ENCODE peak calls at places on chromosomes 11 and 22, in eight cellular contexts. N, B, G, T, D, P, H and Z are unnamed samples.

GRCh38 chr11:73729594-73730206 is 31.2 kb downstream of the RAB6A start:
- DNase-seq in N (peak; percentile 9), B (no peak), G (no peak), T (no peak), D (no peak), P (peak; percentile 5), H (no peak), Z (no peak)

GRCh38 chr22:35616043-35616442 is 1.1 kb downstream of the MB start:
- DNase-seq in N (no peak), B (no peak), G (no peak), T (no peak), D (no peak), P (no peak), H (no peak), Z (no peak)

GRCh38 chr11:115267228-115267627 is 237.0 kb downstream of the CADM1 start:
- DNase-seq in N (peak; percentile 8), B (no peak), G (no peak), T (no peak), D (no peak), P (no peak), H (no peak), Z (no peak)

GRCh38 chr11:134944131-134944530 is 532.1 kb upstream of the B3GAT1 start:
- DNase-seq in N (no peak), B (no peak), G (no peak), T (no peak), D (no peak), P (peak; percentile 37), H (no peak), Z (no peak)

GRCh38 chr11:127013550-127013949 is 13.0 kb upstream of the KIRREL3 start:
- DNase-seq in N (no peak), B (no peak), G (no peak), T (no peak), D (no peak), P (no peak), H (no peak), Z (no peak)

GRCh38 chr11:70456921-70457532 is 58.7 kb downstream of the CTTN start:
- DNase-seq in N (no peak), B (no peak), G (no peak), T (no peak), D (no peak), P (no peak), H (peak; percentile 14), Z (no peak)

GRCh38 chr11:3375552-3375951 is 3.4 kb downstream of the ZNF195 start:
- DNase-seq in N (no peak), B (no peak), G (no peak), T (no peak), D (no peak), P (no peak), H (no peak), Z (no peak)

GRCh38 chr11:112588252-112588668 is 327.6 kb upstream of the PLET1 start:
- DNase-seq in N (peak; percentile 76), B (peak; percentile 58), G (peak; percentile 61), T (peak; percentile 44), D (peak; percentile 83), P (peak; percentile 61), H (peak; percentile 87), Z (peak; percentile 62)

GRCh38 chr11:16985297-16985696 is 28.9 kb downstream of the PLEKHA7 start:
- DNase-seq in N (peak; percentile 48), B (no peak), G (no peak), T (no peak), D (no peak), P (no peak), H (no peak), Z (no peak)

GRCh38 chr11:3058753-3059664 is 1.8 kb upstream of the CARS1 start:
- DNase-seq in N (no peak), B (no peak), G (peak; percentile 52), T (no peak), D (no peak), P (peak; percentile 92), H (peak; percentile 86), Z (no peak)

GRCh38 chr11:130278151-130278550 is 36.6 kb downstream of the ZBTB44 start:
- DNase-seq in N (no peak), B (no peak), G (no peak), T (no peak), D (no peak), P (no peak), H (no peak), Z (no peak)

GRCh38 chr22:44543781-44544181 is 45.7 kb upstream of the RTL6 start:
- DNase-seq in N (no peak), B (no peak), G (no peak), T (no peak), D (no peak), P (no peak), H (no peak), Z (no peak)

GRCh38 chr11:15923169-15923568 is 433.2 kb downstream of the SOX6 start:
- DNase-seq in N (no peak), B (no peak), G (no peak), T (no peak), D (no peak), P (no peak), H (no peak), Z (no peak)

GRCh38 chr11:12502950-12503579 is 125.7 kb downstream of the PARVA start:
- DNase-seq in N (no peak), B (no peak), G (peak; percentile 65), T (no peak), D (no peak), P (peak; percentile 57), H (peak; percentile 72), Z (no peak)

GRCh38 chr22:49619301-49619700 is 208.4 kb downstream of the BRD1 start:
- DNase-seq in N (no peak), B (peak; percentile 25), G (no peak), T (no peak), D (no peak), P (no peak), H (no peak), Z (no peak)

GRCh38 chr11:43021466-43021865 is 290.3 kb upstream of the API5 start:
- DNase-seq in N (no peak), B (no peak), G (no peak), T (no peak), D (peak; percentile 13), P (peak; percentile 5), H (no peak), Z (no peak)

GRCh38 chr22:24289138-24289537 is 18.5 kb downstream of the SPECC1L start:
- DNase-seq in N (no peak), B (no peak), G (no peak), T (no peak), D (no peak), P (peak; percentile 44), H (peak; percentile 91), Z (no peak)

GRCh38 chr11:110184974-110185597 is 91.9 kb downstream of the ZC3H12C start:
- DNase-seq in N (peak; percentile 72), B (no peak), G (no peak), T (no peak), D (no peak), P (peak; percentile 28), H (peak; percentile 97), Z (no peak)

DNA sequence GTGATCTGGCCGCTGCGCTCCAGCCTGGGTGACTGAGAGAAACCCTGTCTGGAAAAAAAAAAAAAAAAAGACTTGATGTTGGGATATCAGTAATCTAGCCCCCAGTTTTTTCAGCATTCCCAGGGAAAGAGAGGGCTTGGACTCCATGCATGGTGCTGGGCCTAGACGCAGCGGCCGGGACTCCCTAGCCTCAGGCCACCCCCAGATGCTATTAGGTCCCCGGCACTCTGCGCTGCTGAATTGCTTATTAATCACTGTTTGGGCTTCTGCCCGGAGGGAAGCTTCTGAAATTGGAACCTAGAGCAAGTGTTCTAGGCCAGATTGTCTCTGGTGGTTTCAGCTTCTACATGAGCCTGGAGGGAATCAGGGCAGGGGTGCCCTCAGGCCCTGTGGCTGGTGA is 39.0 kb downstream of the SLCO2B1 start:
- DNase-seq in N (no peak), B (no peak), G (peak; percentile 50), T (no peak), D (no peak), P (peak; percentile 43), H (no peak), Z (no peak)
- H3K27me3 ChIP-seq in N (no peaks in the 10 kb centered on the region), B (no peaks in the 10 kb centered on the region), G (no peaks in the 10 kb centered on the region), T (no peaks in the 10 kb centered on the region), D (peaks cover 3% of the 10 kb centered on the region), P (no peaks in the 10 kb centered on the region), H (no peaks in the 10 kb centered on the region), Z (no peaks in the 10 kb centered on the region)

GRCh38 chr22:17664414-17665045 is 26.0 kb downstream of the BCL2L13 start:
- DNase-seq in N (no peak), B (no peak), G (no peak), T (no peak), D (no peak), P (no peak), H (no peak), Z (no peak)

GRCh38 chr22:17665884-17666283 is 27.3 kb downstream of the BCL2L13 start:
- DNase-seq in N (no peak), B (no peak), G (no peak), T (no peak), D (no peak), P (no peak), H (peak; percentile 54), Z (no peak)

DNA sequence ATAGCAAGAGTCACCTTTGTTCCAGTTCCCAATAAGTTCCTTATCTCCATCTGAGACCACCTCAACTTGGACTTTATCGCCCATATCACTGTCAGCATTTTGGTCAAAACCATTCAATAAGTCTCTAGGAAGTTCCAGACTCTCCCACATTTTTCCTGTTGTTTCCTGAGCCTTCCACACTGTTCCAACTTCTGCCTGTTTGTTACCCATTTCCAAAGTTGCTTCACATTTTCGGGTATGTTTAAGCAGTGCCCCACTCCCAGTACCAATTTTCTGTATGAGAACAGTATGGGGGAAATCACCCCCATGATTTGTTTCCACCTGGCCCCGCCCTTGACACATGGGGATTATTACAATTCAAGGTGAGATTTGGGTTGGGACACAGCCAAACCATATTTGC is 26.7 kb downstream of the BCL2L13 start:
- DNase-seq in N (no peak), B (no peak), G (no peak), T (no peak), D (no peak), P (no peak), H (no peak), Z (no peak)
- H3K4me3 ChIP-seq in N (no peak overlapping the region), B (no peak overlapping the region), G (no peak overlapping the region), T (no peak overlapping the region), D (no peak overlapping the region), P (no peak overlapping the region), H (no peak overlapping the region), Z (no peak overlapping the region)

DNA sequence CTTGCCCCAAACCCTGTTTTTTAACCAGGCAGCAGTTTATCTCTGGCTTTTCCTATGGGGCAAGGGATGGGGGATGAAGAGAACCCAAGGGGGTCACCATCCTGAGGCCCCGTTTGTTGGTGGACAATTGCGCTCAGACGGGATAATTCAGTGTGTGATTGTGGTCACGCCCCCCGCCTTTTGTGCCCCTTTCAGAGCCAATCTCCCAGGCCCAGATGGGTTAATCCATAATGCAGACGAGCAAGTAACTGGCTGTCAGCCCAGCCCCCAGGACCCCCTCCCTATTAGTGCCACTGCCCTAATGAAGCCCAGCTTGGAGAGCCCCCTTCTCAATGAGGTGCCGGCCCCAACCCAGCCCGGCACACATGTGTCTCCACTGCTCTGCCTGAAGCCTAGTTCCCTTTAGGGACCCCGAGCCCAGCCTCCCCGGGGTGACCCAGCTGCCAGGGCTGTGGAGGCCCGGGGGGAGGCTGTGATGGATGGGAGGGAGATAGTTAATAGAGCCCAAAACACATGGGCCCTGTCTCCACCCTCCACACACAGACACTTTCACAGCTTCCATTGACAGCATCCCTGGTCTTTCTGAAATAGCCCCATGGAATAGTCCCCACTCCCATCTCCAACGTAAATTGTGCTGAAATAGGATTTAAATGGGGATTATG is 19.0 kb upstream of the ROBO3 start:
- DNase-seq in N (no peak), B (peak; percentile 47), G (no peak), T (no peak), D (no peak), P (no peak), H (no peak), Z (no peak)
- H3K27me3 ChIP-seq in N (no peaks in the 10 kb centered on the region), B (peaks cover 50% of the 10 kb centered on the region), G (no peaks in the 10 kb centered on the region), T (peaks cover 100% of the 10 kb centered on the region), D (peaks cover 69% of the 10 kb centered on the region), P (peaks cover 53% of the 10 kb centered on the region), H (peaks cover 84% of the 10 kb centered on the region), Z (peaks cover 7% of the 10 kb centered on the region)

GRCh38 chr11:4607111-4607510 is 920 bp downstream of the TRIM68 start:
- DNase-seq in N (no peak), B (no peak), G (no peak), T (no peak), D (no peak), P (no peak), H (peak; percentile 18), Z (no peak)
- H3K4me3 ChIP-seq in N (no peak overlapping the region), B (peak overlapping the region; percentile 69), G (peak overlapping the region; percentile 85), T (peak overlapping the region; percentile 41), D (peak overlapping the region; percentile 75), P (peak overlapping the region; percentile 71), H (peak overlapping the region; percentile 51), Z (peak overlapping the region; percentile 53)